ENCODE peak calls at places on chromosomes 6 and 20, in four cellular contexts. R is ascending aorta, M is lower lobe of right lung, K is IMR-90. U is an unnamed sample.

GRCh38 chr20:40807094-40807623 is 118.1 kb upstream of the MAFB start:
- DNase-seq in R (no peak), M (no peak), K (no peak), U (no peak)

GRCh38 chr6:14048870-14049269 is 68.7 kb upstream of the CD83 start:
- DNase-seq in R (no peak), M (no peak), K (no peak), U (no peak)

GRCh38 chr20:63706852-63707557 is 771 bp downstream of the ARFRP1 start:
- DNase-seq in R (peak; percentile 70), M (peak; percentile 70), K (peak; percentile 35), U (no peak)

GRCh38 chr6:145756170-145756662 is 20.9 kb upstream of the EPM2A start:
- DNase-seq in R (no peak), M (no peak), K (peak; percentile 89), U (no peak)

GRCh38 chr20:17594443-17594842 is 24.6 kb downstream of the DSTN start:
- DNase-seq in R (peak; percentile 66), M (peak; percentile 62), K (peak; percentile 87), U (no peak)

GRCh38 chr6:138814179-138814834 is 18.4 kb downstream of the ECT2L start:
- DNase-seq in R (no peak), M (no peak), K (no peak), U (no peak)

GRCh38 chr20:22623211-22623610 is 38.8 kb upstream of the FOXA2 start:
- DNase-seq in R (no peak), M (no peak), K (peak; percentile 0), U (no peak)

GRCh38 chr6:25086500-25087091 is 150.8 kb upstream of the RIPOR2 start:
- DNase-seq in R (no peak), M (no peak), K (no peak), U (no peak)

GRCh38 chr6:75526502-75527127 is 33.0 kb upstream of the FILIP1 start:
- DNase-seq in R (peak; percentile 82), M (no peak), K (peak; percentile 80), U (peak; percentile 47)

GRCh38 chr20:41862023-41862422 is 243.8 kb upstream of the CHD6 start:
- DNase-seq in R (no peak), M (no peak), K (no peak), U (no peak)

GRCh38 chr6:52575490-52575868 is 1.4 kb downstream of the TRAM2 start:
- DNase-seq in R (no peak), M (no peak), K (no peak), U (no peak)

GRCh38 chr20:52247548-52247947 is 56.0 kb upstream of the ZFP64 start:
- DNase-seq in R (no peak), M (no peak), K (no peak), U (no peak)

GRCh38 chr20:61303217-61303616 is 51.2 kb downstream of the CDH4 start:
- DNase-seq in R (no peak), M (no peak), K (no peak), U (no peak)

GRCh38 chr6:168584671-168585070 is 143.7 kb downstream of the SMOC2 start:
- DNase-seq in R (no peak), M (no peak), K (no peak), U (no peak)

GRCh38 chr20:25055711-25056492 is 2.0 kb downstream of the ACSS1 start:
- DNase-seq in R (peak; percentile 46), M (no peak), K (peak; percentile 4), U (no peak)

GRCh38 chr6:17349437-17349836 is 44.0 kb upstream of the CAP2 start:
- DNase-seq in R (no peak), M (no peak), K (peak; percentile 12), U (no peak)

GRCh38 chr20:59123011-59123676 is 40.5 kb upstream of the ZNF831 start:
- DNase-seq in R (no peak), M (no peak), K (no peak), U (no peak)

GRCh38 chr6:36387440-36388303 is at the start of gene ETV7:
- DNase-seq in R (no peak), M (peak; percentile 72), K (peak; percentile 6), U (no peak)

GRCh38 chr6:13769655-13770053 is 44.7 kb downstream of the MCUR1 start:
- DNase-seq in R (no peak), M (no peak), K (no peak), U (no peak)

GRCh38 chr6:144447487-144447886 is 162.4 kb downstream of the UTRN start:
- DNase-seq in R (no peak), M (no peak), K (peak; percentile 64), U (no peak)

GRCh38 chr6:25655746-25656145 is 3.7 kb downstream of the SCGN start:
- DNase-seq in R (no peak), M (no peak), K (no peak), U (no peak)

GRCh38 chr20:17562804-17563305 is 7.0 kb upstream of the DSTN start:
- DNase-seq in R (no peak), M (peak; percentile 63), K (peak; percentile 62), U (no peak)

DNA sequence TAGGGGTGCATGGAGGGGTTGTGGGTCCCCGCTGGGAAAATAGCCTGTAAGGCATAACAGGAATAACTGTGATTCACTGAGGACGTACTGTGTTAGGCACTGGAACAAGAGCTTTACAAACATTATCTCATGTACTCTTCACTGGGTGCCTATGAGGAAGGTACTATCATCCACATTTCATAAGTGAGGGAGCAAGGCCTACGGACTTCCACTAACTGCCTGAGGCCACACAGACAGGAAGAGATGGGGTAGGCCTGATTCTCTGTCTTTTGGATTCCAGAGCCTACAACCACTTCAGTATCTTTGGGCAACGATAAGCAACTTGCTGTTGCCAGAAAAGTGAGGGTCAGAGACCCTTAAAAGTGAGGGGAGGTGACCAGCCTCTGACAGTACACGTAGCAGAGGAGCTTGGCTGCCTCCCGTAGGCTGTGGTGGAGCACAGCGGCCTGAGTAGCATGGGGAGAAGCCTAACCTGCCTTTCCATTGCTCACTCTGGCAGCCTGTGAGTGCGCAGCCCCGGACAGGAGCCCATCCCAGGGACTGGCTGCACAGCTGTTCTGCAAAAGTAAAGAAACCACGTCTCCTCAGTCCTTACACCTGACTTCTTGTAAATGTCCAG is 30.4 kb downstream of the PSMB1 start:
- DNase-seq in R (no peak), M (no peak), K (peak; percentile 24), U (no peak)
- TF ChIP-seq CTCF in R (no peak), M (no peak), K (peak; percentile 42), U (no peak)

GRCh38 chr6:22664968-22665367 is 95.6 kb downstream of the HDGFL1 start:
- DNase-seq in R (no peak), M (no peak), K (no peak), U (no peak)

GRCh38 chr6:22668307-22668706 is 98.9 kb downstream of the HDGFL1 start:
- DNase-seq in R (no peak), M (no peak), K (peak; percentile 60), U (no peak)

GRCh38 chr6:22667855-22668254 is 98.5 kb downstream of the HDGFL1 start:
- DNase-seq in R (no peak), M (no peak), K (no peak), U (no peak)

GRCh38 chr6:22668717-22669116 is 99.4 kb downstream of the HDGFL1 start:
- DNase-seq in R (no peak), M (no peak), K (no peak), U (no peak)

GRCh38 chr6:22666021-22666420 is 96.7 kb downstream of the HDGFL1 start:
- DNase-seq in R (no peak), M (no peak), K (no peak), U (no peak)
- TF ChIP-seq CTCF in R (no peak), M (no peak), K (no peak), U (no peak)

GRCh38 chr20:48631114-48632016 is 196.4 kb downstream of the PREX1 start:
- DNase-seq in R (no peak), M (no peak), K (peak; percentile 24), U (no peak)

GRCh38 chr20:48629960-48630315 is 197.9 kb downstream of the PREX1 start:
- DNase-seq in R (no peak), M (peak; percentile 22), K (no peak), U (no peak)

GRCh38 chr20:48632017-48632824 is 195.6 kb downstream of the PREX1 start:
- DNase-seq in R (no peak), M (peak; percentile 32), K (no peak), U (no peak)

GRCh38 chr20:48629069-48629959 is 198.5 kb downstream of the PREX1 start:
- DNase-seq in R (no peak), M (peak; percentile 36), K (no peak), U (no peak)

GRCh38 chr20:48630342-48631075 is 197.3 kb downstream of the PREX1 start:
- DNase-seq in R (no peak), M (peak; percentile 28), K (no peak), U (no peak)
- TF ChIP-seq CTCF in R (no peak), M (no peak), K (no peak), U (no peak)

GRCh38 chr6:137415127-137415833 is 78.9 kb downstream of the OLIG3 start:
- DNase-seq in R (peak; percentile 68), M (peak; percentile 57), K (peak; percentile 53), U (no peak)
- TF ChIP-seq CTCF in R (peak; percentile 44), M (peak; percentile 73), K (peak; percentile 60), U (no peak)

GRCh38 chr6:148608211-148608951 is 138.4 kb upstream of the UST start:
- DNase-seq in R (no peak), M (no peak), K (peak; percentile 19), U (no peak)
- TF ChIP-seq CTCF in R (no peak), M (peak; percentile 35), K (peak; percentile 46), U (no peak)

GRCh38 chr6:43170452-43171283 is at the start of gene SRF:
- DNase-seq in R (peak; percentile 100), M (peak; percentile 100), K (peak; percentile 99), U (peak; percentile 99)
- TF ChIP-seq CTCF in R (no peak), M (no peak), K (no peak), U (no peak)

DNA sequence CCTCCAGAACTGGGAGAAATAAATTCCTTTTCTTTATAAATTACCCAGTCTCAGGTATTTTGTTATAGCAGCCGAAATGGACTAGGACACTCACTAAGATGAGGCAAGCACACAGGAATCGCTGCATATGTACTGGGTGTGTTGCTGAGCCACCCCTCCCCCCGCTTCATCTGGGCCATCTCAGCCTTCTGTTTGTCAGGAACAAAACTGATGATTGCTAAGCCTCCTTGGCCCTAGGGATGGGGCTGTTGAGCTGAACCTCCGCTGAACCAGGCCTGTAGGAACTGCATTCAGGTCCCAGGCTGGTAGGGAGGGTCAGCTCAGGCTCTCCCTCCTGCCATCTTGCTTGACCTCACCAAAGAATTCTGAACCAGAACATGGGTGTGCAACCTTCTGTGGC is 108.6 kb downstream of the MAP3K7 start:
- DNase-seq in R (no peak), M (no peak), K (no peak), U (no peak)
- TF ChIP-seq CTCF in R (no peak), M (no peak), K (no peak), U (no peak)

GRCh38 chr6:72522735-72523141 is 99.1 kb upstream of the KCNQ5 start:
- DNase-seq in R (no peak), M (no peak), K (no peak), U (no peak)
- TF ChIP-seq CTCF in R (no peak), M (no peak), K (no peak), U (no peak)

GRCh38 chr6:27251672-27252251 is 4.3 kb downstream of the PRSS16 start:
- DNase-seq in R (peak; percentile 65), M (peak; percentile 90), K (peak; percentile 38), U (no peak)
- TF ChIP-seq CTCF in R (no peak), M (peak; percentile 48), K (peak; percentile 23), U (no peak)

U was measured in omental fat pad.